ENCODE peak calls at places on chromosomes 4 and X, in seven cellular contexts. Q is HepG2; F is tibial artery; A is Peyer's patch; P is Right ventricle myocardium superior; X is T-helper 2 cell; R is CD8-positive, alpha-beta memory T cell. I is an unnamed sample.

GRCh38 chrX:27350476-27350875 is 112.7 kb downstream of the PPP4R3C start:
- DNase-seq in Q (no peak), F (no peak), A (no peak), P (no peak), X (no peak), R (no peak), I (no peak)

GRCh38 chr4:152327606-152328453 is 208.1 kb downstream of the FBXW7 start:
- DNase-seq in Q (no peak), F (no peak), A (no peak), P (no peak), X (no peak), R (no peak), I (no peak)

GRCh38 chrX:72100824-72101351 is 30.8 kb downstream of the RTL5 start:
- DNase-seq in Q (no peak), F (no peak), A (peak), P (no peak), X (peak), R (peak), I (no peak)

GRCh38 chr4:128974203-128974602 is 119.1 kb downstream of the SCLT1 start:
- DNase-seq in Q (no peak), F (no peak), A (no peak), P (no peak), X (no peak), R (no peak), I (no peak)

GRCh38 chr4:146179784-146180405 is 4.4 kb downstream of the LSM6 start:
- DNase-seq in Q (no peak), F (no peak), A (no peak), P (no peak), X (no peak), R (no peak), I (no peak)

GRCh38 chrX:34629572-34629971 is 27.5 kb downstream of the TMEM47 start:
- DNase-seq in Q (no peak), F (no peak), A (no peak), P (no peak), X (no peak), R (no peak), I (no peak)

GRCh38 chr4:152456609-152457008 is 79.3 kb downstream of the FBXW7 start:
- DNase-seq in Q (no peak), F (no peak), A (no peak), P (no peak), X (no peak), R (no peak), I (no peak)

GRCh38 chr4:1452431-1453051 is 46.3 kb upstream of the NKX1-1 start:
- DNase-seq in Q (no peak), F (no peak), A (no peak), P (no peak), X (no peak), R (no peak), I (no peak)

GRCh38 chr4:112585977-112586736 is 50.6 kb downstream of the ZGRF1 start:
- DNase-seq in Q (no peak), F (no peak), A (no peak), P (no peak), X (no peak), R (no peak), I (no peak)

GRCh38 chrX:51878056-51878455 is 15.4 kb upstream of the MAGED1 start:
- DNase-seq in Q (no peak), F (no peak), A (no peak), P (no peak), X (no peak), R (no peak), I (no peak)

GRCh38 chr4:95510145-95510544 is 38.6 kb downstream of the UNC5C start:
- DNase-seq in Q (peak), F (no peak), A (no peak), P (no peak), X (no peak), R (no peak), I (peak)

GRCh38 chr4:48431401-48431800 is 51.7 kb upstream of the SLC10A4 start:
- DNase-seq in Q (no peak), F (no peak), A (no peak), P (no peak), X (no peak), R (peak), I (no peak)

GRCh38 chrX:121179972-121180371 is 132.6 kb downstream of the GLUD2 start:
- DNase-seq in Q (no peak), F (no peak), A (no peak), P (no peak), X (no peak), R (no peak), I (no peak)